ENCODE peak calls at places on chromosomes 11 and 22, in five cellular contexts. O, R, Q, J and H are unnamed samples.

GRCh38 chr22:31995046-31995445 is 48.0 kb upstream of the SLC5A1 start:
- DNase-seq in J (no peak), Q (no peak), R (no peak), O (no peak), H (no peak)

GRCh38 chr11:40293655-40294342 is 1165.7 kb downstream of the LRRC4C start:
- DNase-seq in Q (peak), O (peak), R (no peak), J (peak), H (peak)

GRCh38 chr11:23509023-23509422 is 648.7 kb upstream of the CCDC179 start:
- DNase-seq in R (no peak), Q (no peak), O (no peak), J (no peak), H (no peak)

GRCh38 chr11:36945384-36945783 is 347.3 kb upstream of the RAG2 start:
- DNase-seq in J (no peak), R (no peak), Q (no peak), O (no peak), H (no peak)

GRCh38 chr11:62830904-62831519 is 839 bp downstream of the STX5 start:
- DNase-seq in J (no peak), R (peak), Q (peak), O (peak), H (no peak)

GRCh38 chr11:46122955-46123354 is 1.7 kb upstream of the PHF21A start:
- DNase-seq in R (no peak), Q (no peak), O (peak), J (no peak), H (no peak)

GRCh38 chr11:102981324-102981910 is 25.9 kb upstream of the MMP13 start:
- DNase-seq in R (no peak), J (no peak), Q (no peak), O (no peak), H (no peak)

GRCh38 chr11:65900125-65900898 is at the start of gene FOSL1:
- DNase-seq in J (peak), R (peak), Q (peak), O (peak), H (peak)

GRCh38 chr11:61056981-61057380 is 45.3 kb upstream of the CD5 start:
- DNase-seq in J (no peak), Q (no peak), R (no peak), O (no peak), H (no peak)

GRCh38 chr11:100403817-100404216 is 283.3 kb upstream of the ARHGAP42 start:
- DNase-seq in O (no peak), R (no peak), J (no peak), Q (no peak), H (no peak)

GRCh38 chr11:36376888-36377758 is 81.0 kb downstream of the PRR5L start:
- DNase-seq in O (no peak), R (no peak), J (no peak), Q (no peak), H (peak)

GRCh38 chr11:102142333-102142732 is 32.1 kb downstream of the YAP1 start:
- DNase-seq in R (no peak), Q (no peak), J (no peak), O (no peak), H (no peak)

GRCh38 chr11:134519390-134519750 is 107.3 kb upstream of the B3GAT1 start:
- DNase-seq in J (no peak), O (no peak), R (no peak), Q (no peak), H (no peak)

GRCh38 chr11:31649129-31649528 is 139.6 kb downstream of the ELP4 start:
- DNase-seq in R (no peak), O (no peak), Q (no peak), J (no peak), H (no peak)

GRCh38 chr11:3156282-3156660 is 8.8 kb downstream of the OSBPL5 start:
- DNase-seq in J (no peak), Q (no peak), O (no peak), R (no peak), H (no peak)

GRCh38 chr11:4891996-4892640 is 10.4 kb downstream of the OR51T1 start:
- DNase-seq in Q (peak), O (no peak), R (no peak), J (no peak), H (no peak)

GRCh38 chr11:118715245-118715807 is 35.9 kb upstream of the TREH start:
- DNase-seq in J (no peak), O (no peak), R (no peak), Q (no peak), H (peak)

GRCh38 chr22:18968011-18968749 is 32.1 kb upstream of the PRODH start:
- DNase-seq in J (no peak), Q (peak), R (no peak), O (no peak), H (no peak)

GRCh38 chr22:45818130-45819085 is 146.8 kb downstream of the ATXN10 start:
- DNase-seq in R (no peak), O (peak), Q (no peak), J (no peak), H (no peak)

GRCh38 chr11:107017433-107018227 is 646 bp downstream of the GUCY1A2 start:
- DNase-seq in R (no peak), Q (peak), J (no peak), O (peak), H (peak)

GRCh38 chr22:39343259-39344045 is 6.3 kb upstream of the SYNGR1 start:
- DNase-seq in R (peak), J (peak), Q (peak), O (peak), H (peak)

GRCh38 chr11:6737872-6738466 is 33.8 kb downstream of the OR2AG2 start:
- DNase-seq in O (peak), R (peak), Q (peak), J (no peak), H (peak)
- TF ChIP-seq JUND in O (no peak), R (no peak), Q (no peak), J (no peak), H (no peak)

DNA sequence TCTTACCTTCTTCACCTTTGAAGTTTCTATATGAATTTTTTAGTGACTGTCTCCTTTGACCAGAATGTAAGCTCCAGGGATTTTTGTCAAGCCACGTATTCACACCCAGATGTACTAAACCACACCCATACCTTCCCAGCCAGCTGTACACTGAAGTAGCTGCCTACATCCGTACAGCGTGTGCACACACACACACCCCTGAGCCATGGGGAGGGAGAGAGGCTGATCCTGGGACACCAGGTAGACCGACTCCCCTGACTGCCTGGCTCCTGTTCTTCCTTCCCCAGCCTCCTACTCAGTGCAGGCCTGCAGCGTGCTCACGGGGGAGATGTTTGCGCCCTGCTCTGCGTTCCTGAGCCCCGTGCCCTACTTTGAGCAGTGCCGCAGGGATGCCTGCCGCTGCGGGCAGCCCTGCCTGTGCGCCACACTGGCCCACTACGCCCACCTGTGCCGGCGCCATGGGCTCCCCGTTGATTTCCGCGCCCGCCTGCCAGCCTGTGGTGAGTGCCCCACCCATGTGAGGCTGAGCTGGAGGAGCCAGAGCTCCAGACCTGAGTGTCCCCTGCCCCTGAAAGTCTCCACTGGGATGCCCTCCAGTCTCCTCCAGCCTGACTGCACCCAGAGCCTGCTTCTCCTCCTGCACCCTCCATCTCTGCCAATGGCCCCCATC is 25.9 kb downstream of the OTOG start:
- DNase-seq in O (no peak), J (no peak), Q (no peak), R (no peak), H (no peak)
- TF ChIP-seq SRF in O (no peak), J (no peak), Q (no peak), R (no peak), H (no peak)

DNA sequence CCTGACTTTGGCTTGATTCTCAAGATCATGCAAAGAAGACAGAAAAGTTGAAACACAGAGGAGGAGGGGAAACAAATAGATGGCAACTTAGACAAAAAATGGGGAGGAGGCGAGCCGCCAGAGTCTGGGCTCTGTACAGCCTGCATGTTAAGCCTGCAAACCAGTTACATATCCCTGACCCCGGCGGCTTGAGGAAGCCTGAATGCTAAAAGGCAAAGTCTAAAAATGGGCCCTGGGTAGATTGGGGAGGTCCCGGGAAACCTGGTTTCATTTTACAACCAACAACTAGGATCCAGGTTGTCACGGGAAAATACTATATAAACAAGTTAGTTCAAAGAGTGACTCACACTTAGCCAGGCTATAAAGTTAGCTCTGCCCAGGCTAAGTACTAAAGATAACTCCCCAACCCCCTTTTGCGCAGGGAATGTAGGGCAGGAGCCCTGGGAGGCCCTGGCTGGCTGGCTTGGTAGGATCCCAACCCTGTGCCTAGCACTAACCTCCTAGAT is 18.8 kb upstream of the ZBTB16 start:
- DNase-seq in O (peak), J (no peak), R (no peak), Q (no peak), H (no peak)
- TF ChIP-seq JUND in O (no peak), J (no peak), R (peak), Q (no peak), H (no peak)

DNA sequence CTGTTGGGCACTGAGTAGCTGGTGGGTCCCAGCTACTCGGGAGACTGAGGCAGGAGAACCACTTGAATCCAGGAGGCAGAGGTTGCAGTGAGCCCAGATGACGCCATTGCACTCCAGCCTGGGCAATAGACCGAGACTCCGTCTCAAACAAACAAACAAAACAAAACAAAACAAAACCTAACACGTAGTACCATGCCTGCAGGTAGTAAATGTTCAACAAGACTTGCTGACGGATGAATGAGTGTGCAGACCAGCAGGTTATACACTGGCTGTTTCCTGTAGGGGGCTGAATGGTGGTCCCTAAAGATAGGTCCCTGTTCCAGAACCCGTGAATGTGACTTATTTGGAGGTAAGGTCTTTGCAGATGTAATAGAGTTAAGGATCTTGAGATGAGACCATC is 12.8 kb upstream of the MRGPRD start:
- DNase-seq in O (no peak), R (no peak), Q (no peak), J (no peak), H (no peak)
- TF ChIP-seq SRF in O (no peak), R (no peak), Q (no peak), J (no peak), H (no peak)

DNA sequence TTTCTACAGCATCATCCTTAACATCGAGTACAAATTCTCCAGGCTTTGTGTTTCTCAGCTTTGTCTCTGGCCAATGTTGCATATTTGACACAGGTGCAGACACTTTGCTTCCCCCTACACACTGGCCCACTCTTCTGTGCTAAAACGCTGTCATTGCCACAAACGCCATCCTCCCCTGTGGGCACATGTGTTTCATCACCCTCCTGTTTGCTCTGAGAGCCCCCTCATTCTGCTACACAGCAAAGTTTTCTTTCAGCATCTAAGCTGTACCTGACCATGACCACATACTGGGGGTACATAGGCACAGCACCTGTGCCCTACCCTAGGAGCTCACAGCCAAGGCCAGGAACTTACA is 8.0 kb upstream of the IGLL5 start:
- DNase-seq in O (no peak), Q (no peak), J (no peak), R (no peak), H (no peak)
- TF ChIP-seq JUND in O (no peak), Q (no peak), J (no peak), R (no peak), H (no peak)

DNA sequence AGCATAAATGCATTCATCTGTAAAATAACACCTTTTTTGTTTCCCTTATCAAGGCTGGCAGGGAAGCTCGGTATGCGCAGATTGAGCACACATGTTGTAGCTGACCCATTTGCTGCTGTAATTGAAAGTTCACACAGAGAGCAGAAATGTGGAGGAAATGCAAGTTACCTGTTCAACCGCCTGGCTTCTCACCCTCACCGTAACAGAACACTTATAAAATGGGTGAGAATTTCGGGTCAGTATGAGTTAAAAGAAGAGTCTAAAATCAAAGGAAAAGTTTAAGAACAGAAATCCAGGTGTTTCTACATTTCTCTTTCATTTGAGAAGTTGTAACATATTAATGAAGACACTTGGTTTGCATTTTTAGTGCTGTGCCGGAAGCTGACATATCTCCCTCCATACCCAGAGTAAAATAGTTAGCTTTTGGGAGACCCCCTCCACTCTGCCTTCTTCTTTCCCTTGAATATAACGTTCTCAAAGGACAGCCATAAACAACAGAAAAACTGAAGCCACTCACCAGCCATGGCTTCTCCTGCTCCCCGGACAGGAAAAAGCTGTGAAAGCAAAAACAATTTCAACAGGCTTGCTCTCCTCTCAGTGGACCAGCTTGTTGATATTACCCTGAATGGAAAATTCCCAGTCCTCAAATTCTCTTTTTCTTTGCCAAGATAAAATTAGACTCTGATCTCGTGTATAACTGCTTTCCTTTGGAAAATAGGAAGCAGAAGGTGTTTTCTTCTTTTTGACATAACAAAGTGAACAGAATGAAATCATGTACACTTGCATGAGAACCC is at the start of gene CASP12:
- DNase-seq in O (no peak), R (no peak), J (no peak), Q (no peak), H (no peak)
- TF ChIP-seq SRF in O (no peak), R (no peak), J (no peak), Q (no peak), H (no peak)

GRCh38 chr11:72954860-72955259 is 140.6 kb downstream of the ATG16L2 start:
- DNase-seq in Q (no peak), O (no peak), R (no peak), J (peak), H (no peak)

GRCh38 chr11:72950685-72951084 is 136.5 kb downstream of the ATG16L2 start:
- DNase-seq in R (no peak), Q (no peak), O (no peak), J (no peak), H (no peak)

GRCh38 chr11:72953631-72954030 is 139.4 kb downstream of the ATG16L2 start:
- DNase-seq in O (no peak), Q (no peak), J (no peak), R (no peak), H (no peak)

GRCh38 chr11:72951815-72952340 is 137.7 kb downstream of the ATG16L2 start:
- DNase-seq in Q (no peak), J (peak), O (no peak), R (no peak), H (no peak)

DNA sequence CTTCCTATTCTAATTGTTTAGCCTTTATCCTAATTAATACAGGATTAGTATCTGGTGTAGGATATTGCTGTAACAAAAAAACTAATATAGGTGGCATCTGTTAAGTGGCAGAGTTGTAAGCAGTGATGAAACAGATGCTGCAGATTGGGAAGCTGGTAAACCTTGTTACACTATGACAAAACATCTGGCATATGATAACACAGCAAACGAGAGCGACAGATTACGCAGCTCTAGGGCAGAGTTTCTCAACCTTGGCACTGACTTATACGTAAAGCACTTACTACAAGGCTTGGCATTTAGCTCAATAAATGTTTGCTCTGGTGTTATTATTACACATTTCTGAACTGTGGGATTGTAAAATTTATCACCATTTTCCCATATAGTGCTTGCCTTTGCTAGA is 137.0 kb downstream of the ATG16L2 start:
- DNase-seq in J (no peak), O (no peak), Q (no peak), R (no peak), H (no peak)
- TF ChIP-seq JUND in J (no peak), O (no peak), Q (no peak), R (no peak), H (no peak)